ENCODE peak calls at places on chromosomes 1 and 21, in eight cellular contexts. N is GM06990, O is sigmoid colon, V is IMR-90, X is MM.1S, A is prostate gland, H is A549, M is PC-9. E is an unnamed sample.

GRCh38 chr1:24547195-24547594 is 8.7 kb upstream of the NCMAP start:
- DNase-seq in V (no peak), M (no peak), A (no peak), N (no peak), X (no peak), H (no peak), O (no peak), E (no peak)

GRCh38 chr1:229431270-229432115 is 2.4 kb downstream of the ACTA1 start:
- DNase-seq in H (no peak), M (no peak), V (no peak), A (no peak), O (no peak), X (no peak), N (no peak), E (no peak)

GRCh38 chr1:117171900-117172501 is 38.7 kb downstream of the VTCN1 start:
- DNase-seq in M (no peak), H (no peak), N (no peak), V (peak; percentile 60), A (peak; percentile 58), X (no peak), O (no peak), E (peak; percentile 93)

GRCh38 chr1:86137458-86137857 is 19.1 kb downstream of the COL24A1 start:
- DNase-seq in X (peak; percentile 15), A (no peak), H (peak; percentile 3), M (no peak), O (no peak), V (peak; percentile 97), N (no peak), E (peak; percentile 82)

GRCh38 chr1:84653130-84653680 is 37.1 kb downstream of the SSX2IP start:
- DNase-seq in X (no peak), M (no peak), O (no peak), V (peak; percentile 59), N (no peak), H (no peak), A (no peak), E (peak; percentile 8)

GRCh38 chr1:160358073-160358472 is 8.8 kb upstream of the NHLH1 start:
- DNase-seq in M (no peak), X (no peak), N (no peak), V (no peak), O (no peak), H (no peak), A (no peak), E (no peak)

GRCh38 chr1:161117681-161118581 is at the start of the genes NIT1 and PFDN2:
- DNase-seq in A (peak; percentile 79), M (peak; percentile 80), N (peak; percentile 89), X (peak; percentile 92), V (peak; percentile 85), H (peak; percentile 85), O (peak; percentile 94), E (peak; percentile 88)

GRCh38 chr1:59367269-59368006 is 70.5 kb downstream of the FGGY start:
- DNase-seq in N (no peak), V (peak; percentile 94), H (no peak), X (no peak), M (peak; percentile 25), O (peak; percentile 87), A (no peak), E (peak; percentile 97)

GRCh38 chr1:205286335-205286950 is 35.1 kb downstream of the NUAK2 start:
- DNase-seq in M (peak; percentile 52), A (no peak), X (peak; percentile 95), V (peak; percentile 36), N (peak; percentile 84), H (no peak), O (no peak), E (no peak)

GRCh38 chr21:35641271-35642016 is 418.9 kb downstream of the SETD4 start:
- DNase-seq in X (no peak), N (no peak), V (peak; percentile 67), O (no peak), M (no peak), A (no peak), H (no peak), E (no peak)

GRCh38 chr1:31699341-31699891 is 4.4 kb downstream of the COL16A1 start:
- DNase-seq in O (no peak), X (no peak), V (no peak), H (no peak), M (no peak), A (no peak), N (peak; percentile 58), E (no peak)

GRCh38 chr1:243850013-243850367 is at the start of gene AKT3:
- DNase-seq in H (no peak), X (no peak), O (peak; percentile 94), M (no peak), N (no peak), A (no peak), V (no peak), E (no peak)

GRCh38 chr1:211548321-211549091 is 30.5 kb downstream of the SLC30A1 start:
- DNase-seq in V (no peak), O (peak; percentile 46), A (no peak), H (no peak), X (no peak), N (no peak), M (peak; percentile 62), E (no peak)

GRCh38 chr1:201347498-201348210 is 29.8 kb downstream of the TNNT2 start:
- DNase-seq in V (no peak), O (no peak), M (no peak), A (no peak), N (no peak), X (no peak), H (no peak), E (no peak)

GRCh38 chr1:108152782-108153222 is 47.3 kb downstream of the SLC25A24 start:
- DNase-seq in H (no peak), X (no peak), A (no peak), M (no peak), O (no peak), N (no peak), V (no peak), E (no peak)

DNA sequence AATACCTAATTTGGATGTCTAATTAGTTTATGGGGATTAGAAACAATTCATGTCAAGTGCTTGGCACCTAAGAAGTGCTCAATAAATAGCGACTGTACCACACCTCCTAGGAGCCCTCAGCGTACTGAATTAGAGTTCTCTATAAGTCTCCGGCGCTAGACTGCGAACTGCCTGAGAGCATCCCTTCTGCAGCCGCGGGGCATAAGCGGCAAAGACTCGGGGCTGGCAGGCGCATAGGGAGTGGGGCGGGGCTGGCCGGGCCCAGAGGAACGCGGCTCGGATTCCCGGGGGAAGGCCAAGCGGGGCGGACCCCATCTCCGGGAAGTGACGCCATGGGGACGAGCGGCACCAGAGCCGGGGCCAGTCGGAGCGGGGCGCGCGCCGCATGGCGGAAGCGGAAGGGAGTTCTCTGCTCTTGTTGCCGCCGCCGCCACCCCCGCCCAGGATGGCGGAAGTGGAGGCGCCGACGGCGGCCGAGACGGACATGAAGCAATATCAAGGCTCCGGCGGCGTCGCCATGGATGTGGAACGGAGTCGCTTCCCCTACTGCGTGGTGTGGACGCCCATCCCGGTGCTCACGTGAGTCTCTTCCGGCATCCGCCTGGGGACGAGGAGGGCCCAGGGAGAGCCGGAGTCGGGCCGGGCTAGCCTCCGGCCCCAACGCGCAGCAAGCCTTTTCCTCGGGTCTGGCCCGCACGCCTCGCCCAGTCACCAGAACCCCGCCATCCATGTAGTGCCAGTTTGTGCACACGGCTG is at the start of gene TMEM222:
- DNase-seq in M (peak; percentile 96), H (peak; percentile 95), V (peak; percentile 95), O (peak; percentile 99), N (peak; percentile 99), X (peak; percentile 97), A (peak; percentile 97), E (peak; percentile 98)
- TF ChIP-seq CTCF in M (no peak), H (no peak), V (peak; percentile 24), O (peak; percentile 23), N (no peak), X (no peak), A (no peak), E (no peak)

GRCh38 chr1:115336741-115337140 is 1.3 kb downstream of the NGF start:
- DNase-seq in O (no peak), N (no peak), H (no peak), M (no peak), A (no peak), X (no peak), V (no peak), E (no peak)

GRCh38 chr1:115340879-115341278 is 2.8 kb upstream of the NGF start:
- DNase-seq in X (no peak), N (no peak), O (no peak), V (no peak), A (no peak), M (no peak), H (no peak), E (no peak)

GRCh38 chr1:115337276-115337632 is 795 bp downstream of the NGF start:
- DNase-seq in M (peak; percentile 26), H (no peak), V (no peak), A (no peak), O (no peak), N (no peak), X (no peak), E (no peak)

GRCh38 chr1:115338457-115338820 is 390 bp upstream of the NGF start:
- DNase-seq in A (no peak), V (no peak), H (no peak), N (no peak), M (no peak), X (no peak), O (no peak), E (no peak)

GRCh38 chr1:115337633-115338456 is at the start of gene NGF:
- DNase-seq in M (peak; percentile 52), X (no peak), A (no peak), O (peak; percentile 77), N (peak; percentile 1), H (peak; percentile 27), V (peak; percentile 78), E (peak; percentile 55)
- H3K4me3 ChIP-seq in M (peak within 1 kb of the TSS; percentile 93), X (no peak within 1 kb of the TSS), A (peak within 1 kb of the TSS; percentile 28), O (peak within 1 kb of the TSS; percentile 52), N (no peak within 1 kb of the TSS), H (peak within 1 kb of the TSS; percentile 71), V (peak within 1 kb of the TSS; percentile 84), E (peak within 1 kb of the TSS; percentile 64)

GRCh38 chr1:74763714-74764301 is 30.9 kb downstream of the TYW3 start:
- DNase-seq in O (no peak), X (no peak), V (peak; percentile 5), A (no peak), M (no peak), H (no peak), N (no peak), E (no peak)

GRCh38 chr1:74772945-74773344 is 40.0 kb downstream of the TYW3 start:
- DNase-seq in H (no peak), M (no peak), N (no peak), X (no peak), V (peak; percentile 16), O (no peak), A (no peak), E (peak; percentile 46)

GRCh38 chr1:74771913-74772515 is 39.1 kb downstream of the TYW3 start:
- DNase-seq in M (no peak), H (peak; percentile 45), O (no peak), V (peak; percentile 51), A (peak; percentile 7), N (peak; percentile 17), X (peak; percentile 65), E (peak; percentile 73)

GRCh38 chr1:74766579-74766978 is 33.6 kb downstream of the TYW3 start:
- DNase-seq in V (peak; percentile 57), O (no peak), N (no peak), M (no peak), X (no peak), A (no peak), H (no peak), E (no peak)

GRCh38 chr1:74767490-74767889 is 34.5 kb downstream of the TYW3 start:
- DNase-seq in O (no peak), M (no peak), V (peak; percentile 2), X (no peak), N (no peak), A (no peak), H (peak; percentile 54), E (peak; percentile 25)
- TF ChIP-seq CTCF in O (no peak), M (peak; percentile 57), V (peak; percentile 27), X (peak; percentile 29), N (peak; percentile 69), A (no peak), H (no peak), E (peak; percentile 35)

GRCh38 chr21:36914244-36915013 is 52.0 kb downstream of the HLCS start:
- DNase-seq in X (no peak), A (no peak), N (no peak), O (no peak), M (no peak), V (no peak), H (no peak), E (no peak)
- H3K4me3 ChIP-seq in X (no peak overlapping the region), A (no peak overlapping the region), N (no peak overlapping the region), O (no peak overlapping the region), M (no peak overlapping the region), V (no peak overlapping the region), H (no peak overlapping the region), E (no peak overlapping the region)

E was measured in fibroblast of pulmonary artery.